ENCODE peak calls at places on chromosome 15, in seven cellular contexts. One of them, this sample, is unnamed.

GRCh38 chr15:78907577-78907976 is 34.9 kb downstream of the MORF4L1 start:
- DNase-seq in fibroblast of lung: no peak
- DNase-seq in K562: peak; percentile 37
- DNase-seq in aorta: no peak
- DNase-seq in body of pancreas: no peak
- DNase-seq in neural progenitor cell: peak; percentile 76
- DNase-seq in HCT116: no peak
- DNase-seq in this sample: peak; percentile 12

GRCh38 chr15:57251941-57252340 is 124.4 kb upstream of the CGNL1 start:
- DNase-seq in fibroblast of lung: peak; percentile 64
- DNase-seq in K562: no peak
- DNase-seq in aorta: no peak
- DNase-seq in body of pancreas: no peak
- DNase-seq in neural progenitor cell: no peak
- DNase-seq in HCT116: no peak
- DNase-seq in this sample: no peak

GRCh38 chr15:74293021-74293810 is 57.1 kb downstream of the CCDC33 start:
- DNase-seq in fibroblast of lung: no peak
- DNase-seq in K562: no peak
- DNase-seq in aorta: no peak
- DNase-seq in body of pancreas: no peak
- DNase-seq in neural progenitor cell: no peak
- DNase-seq in HCT116: no peak
- DNase-seq in this sample: no peak

GRCh38 chr15:80635953-80636352 is 59.2 kb upstream of the ABHD17C start:
- DNase-seq in fibroblast of lung: no peak
- DNase-seq in K562: no peak
- DNase-seq in aorta: no peak
- DNase-seq in body of pancreas: peak; percentile 22
- DNase-seq in neural progenitor cell: no peak
- DNase-seq in HCT116: no peak
- DNase-seq in this sample: no peak

GRCh38 chr15:82689147-82689546 is 20.5 kb downstream of the AP3B2 start:
- DNase-seq in fibroblast of lung: no peak
- DNase-seq in K562: no peak
- DNase-seq in aorta: no peak
- DNase-seq in body of pancreas: no peak
- DNase-seq in neural progenitor cell: no peak
- DNase-seq in HCT116: no peak
- DNase-seq in this sample: no peak

GRCh38 chr15:30992465-30992864 is 1.0 kb upstream of the MTMR10 start:
- DNase-seq in fibroblast of lung: no peak
- DNase-seq in K562: no peak
- DNase-seq in aorta: no peak
- DNase-seq in body of pancreas: no peak
- DNase-seq in neural progenitor cell: no peak
- DNase-seq in HCT116: no peak
- DNase-seq in this sample: no peak

GRCh38 chr15:73539726-73540125 is 93.5 kb downstream of the NPTN start:
- DNase-seq in fibroblast of lung: no peak
- DNase-seq in K562: no peak
- DNase-seq in aorta: no peak
- DNase-seq in body of pancreas: no peak
- DNase-seq in neural progenitor cell: no peak
- DNase-seq in HCT116: no peak
- DNase-seq in this sample: no peak

GRCh38 chr15:88709960-88710715 is 71.3 kb downstream of the ISG20 start:
- DNase-seq in fibroblast of lung: no peak
- DNase-seq in K562: no peak
- DNase-seq in aorta: no peak
- DNase-seq in body of pancreas: no peak
- DNase-seq in neural progenitor cell: no peak
- DNase-seq in HCT116: no peak
- DNase-seq in this sample: no peak

GRCh38 chr15:51030649-51031316 is 63.9 kb downstream of the TNFAIP8L3 start:
- DNase-seq in fibroblast of lung: peak; percentile 85
- DNase-seq in K562: no peak
- DNase-seq in aorta: peak; percentile 73
- DNase-seq in body of pancreas: peak; percentile 29
- DNase-seq in neural progenitor cell: no peak
- DNase-seq in HCT116: no peak
- DNase-seq in this sample: no peak

GRCh38 chr15:95262866-95263564 is 1031.7 kb downstream of the MCTP2 start:
- DNase-seq in fibroblast of lung: peak; percentile 91
- DNase-seq in K562: no peak
- DNase-seq in aorta: no peak
- DNase-seq in body of pancreas: no peak
- DNase-seq in neural progenitor cell: no peak
- DNase-seq in HCT116: no peak
- DNase-seq in this sample: no peak

GRCh38 chr15:99016680-99017321 is 9.2 kb upstream of the PGPEP1L start:
- DNase-seq in fibroblast of lung: peak; percentile 64
- DNase-seq in K562: no peak
- DNase-seq in aorta: no peak
- DNase-seq in body of pancreas: no peak
- DNase-seq in neural progenitor cell: no peak
- DNase-seq in HCT116: no peak
- DNase-seq in this sample: no peak

GRCh38 chr15:93035953-93036810 is 52.8 kb downstream of the RGMA start:
- DNase-seq in fibroblast of lung: peak; percentile 23
- DNase-seq in K562: peak; percentile 62
- DNase-seq in aorta: peak; percentile 68
- DNase-seq in body of pancreas: peak; percentile 60
- DNase-seq in neural progenitor cell: peak; percentile 50
- DNase-seq in HCT116: peak; percentile 37
- DNase-seq in this sample: no peak

DNA sequence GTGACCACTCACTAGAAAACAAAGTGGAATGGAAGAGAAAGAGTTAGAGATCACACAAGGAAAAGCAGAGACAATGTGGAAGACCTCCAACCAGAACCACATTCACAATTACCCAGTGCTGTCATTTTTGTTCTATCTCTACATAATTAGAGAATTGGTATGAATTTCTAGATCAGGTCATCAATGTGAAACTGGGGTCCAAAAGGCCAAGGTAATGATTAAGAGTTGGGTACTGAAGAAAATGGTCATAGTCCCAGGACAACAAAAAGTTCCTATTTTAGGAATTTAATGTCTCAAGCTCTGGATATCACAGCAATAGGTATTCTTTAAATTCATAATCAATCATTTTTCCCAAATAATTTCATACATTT is 84.7 kb upstream of the PPIB start:
- DNase-seq in fibroblast of lung: no peak
- DNase-seq in K562: no peak
- DNase-seq in aorta: no peak
- DNase-seq in body of pancreas: no peak
- DNase-seq in neural progenitor cell: no peak
- DNase-seq in HCT116: no peak
- DNase-seq in this sample: no peak
- H3K4me1 ChIP-seq in fibroblast of lung: peaks cover 14% of the 10 kb centered on the region
- H3K4me1 ChIP-seq in K562: no peaks in the 10 kb centered on the region
- H3K4me1 ChIP-seq in aorta: no peaks in the 10 kb centered on the region
- H3K4me1 ChIP-seq in body of pancreas: peaks cover 47% of the 10 kb centered on the region
- H3K4me1 ChIP-seq in neural progenitor cell: no peaks in the 10 kb centered on the region
- H3K4me1 ChIP-seq in HCT116: peaks cover 45% of the 10 kb centered on the region
- H3K4me1 ChIP-seq in this sample: peaks cover 3% of the 10 kb centered on the region

GRCh38 chr15:64099379-64099778 is 3.6 kb downstream of the SNX1 start:
- DNase-seq in fibroblast of lung: no peak
- DNase-seq in K562: no peak
- DNase-seq in aorta: no peak
- DNase-seq in body of pancreas: no peak
- DNase-seq in neural progenitor cell: no peak
- DNase-seq in HCT116: no peak
- DNase-seq in this sample: no peak

GRCh38 chr15:64095431-64095794 is 369 bp upstream of the SNX1 start:
- DNase-seq in fibroblast of lung: no peak
- DNase-seq in K562: no peak
- DNase-seq in aorta: no peak
- DNase-seq in body of pancreas: no peak
- DNase-seq in neural progenitor cell: no peak
- DNase-seq in HCT116: no peak
- DNase-seq in this sample: no peak

GRCh38 chr15:64093627-64094417 is at the start of gene CIAO2A:
- DNase-seq in fibroblast of lung: peak; percentile 98
- DNase-seq in K562: peak; percentile 99
- DNase-seq in aorta: peak; percentile 95
- DNase-seq in body of pancreas: peak; percentile 99
- DNase-seq in neural progenitor cell: peak; percentile 98
- DNase-seq in HCT116: peak; percentile 99
- DNase-seq in this sample: peak; percentile 96

GRCh38 chr15:64095795-64096485 is at the start of gene SNX1:
- DNase-seq in fibroblast of lung: peak; percentile 93
- DNase-seq in K562: peak; percentile 96
- DNase-seq in aorta: peak; percentile 97
- DNase-seq in body of pancreas: peak; percentile 96
- DNase-seq in neural progenitor cell: peak; percentile 92
- DNase-seq in HCT116: peak; percentile 82
- DNase-seq in this sample: peak; percentile 87

GRCh38 chr15:64096486-64097431 is 977 bp downstream of the SNX1 start:
- DNase-seq in fibroblast of lung: peak; percentile 55
- DNase-seq in K562: peak; percentile 52
- DNase-seq in aorta: no peak
- DNase-seq in body of pancreas: no peak
- DNase-seq in neural progenitor cell: peak; percentile 42
- DNase-seq in HCT116: no peak
- DNase-seq in this sample: no peak
- H3K4me1 ChIP-seq in fibroblast of lung: peaks cover 5% of the 10 kb centered on the region
- H3K4me1 ChIP-seq in K562: peaks cover 6% of the 10 kb centered on the region
- H3K4me1 ChIP-seq in aorta: no peaks in the 10 kb centered on the region
- H3K4me1 ChIP-seq in body of pancreas: peaks cover 76% of the 10 kb centered on the region
- H3K4me1 ChIP-seq in neural progenitor cell: peaks cover 24% of the 10 kb centered on the region
- H3K4me1 ChIP-seq in HCT116: peaks cover 25% of the 10 kb centered on the region
- H3K4me1 ChIP-seq in this sample: peaks cover 10% of the 10 kb centered on the region

DNA sequence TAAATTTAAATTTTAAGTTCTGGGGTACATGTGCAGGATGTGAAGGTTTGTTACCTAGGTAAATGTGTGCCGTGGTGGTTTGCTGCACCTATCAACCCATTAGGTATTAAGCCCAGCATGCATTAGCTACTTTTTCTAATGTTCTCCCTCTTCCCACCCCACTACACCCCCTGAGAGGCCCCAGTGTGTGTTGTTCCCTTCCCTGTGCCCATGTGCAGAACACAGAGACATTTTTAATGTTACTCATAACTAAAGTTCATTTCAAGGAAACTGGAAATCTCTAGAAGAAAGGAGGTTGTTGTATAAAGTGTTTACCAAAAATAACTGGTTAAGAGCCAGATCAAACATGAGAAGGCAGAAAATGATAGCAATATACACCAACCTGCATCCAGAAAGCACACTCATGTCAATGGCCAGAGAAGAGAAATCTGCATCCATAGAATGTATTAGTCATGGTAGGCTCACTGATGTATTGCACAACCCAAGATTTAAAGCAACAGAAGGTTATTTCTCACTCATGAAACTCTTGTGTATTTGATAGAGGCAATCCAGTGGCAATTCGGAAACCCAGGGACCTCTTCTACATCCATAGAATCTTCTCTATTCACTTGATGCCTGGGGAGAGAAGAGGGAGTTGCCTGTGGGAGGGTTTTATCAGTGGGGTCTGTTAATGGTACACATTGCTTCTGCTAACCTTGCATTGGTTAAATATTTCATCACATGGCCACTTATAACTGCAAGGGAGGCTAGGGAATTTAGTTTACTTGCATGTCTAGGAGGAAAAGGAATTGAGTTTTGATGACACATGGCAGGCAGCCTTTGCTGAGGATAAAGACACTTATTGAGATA is 321.9 kb upstream of the RASGRP1 start:
- DNase-seq in fibroblast of lung: peak; percentile 76
- DNase-seq in K562: no peak
- DNase-seq in aorta: no peak
- DNase-seq in body of pancreas: no peak
- DNase-seq in neural progenitor cell: no peak
- DNase-seq in HCT116: no peak
- DNase-seq in this sample: no peak
- H3K4me1 ChIP-seq in fibroblast of lung: peaks cover 8% of the 10 kb centered on the region
- H3K4me1 ChIP-seq in K562: no peaks in the 10 kb centered on the region
- H3K4me1 ChIP-seq in aorta: no peaks in the 10 kb centered on the region
- H3K4me1 ChIP-seq in body of pancreas: peaks cover 4% of the 10 kb centered on the region
- H3K4me1 ChIP-seq in neural progenitor cell: peaks cover 6% of the 10 kb centered on the region
- H3K4me1 ChIP-seq in HCT116: no peaks in the 10 kb centered on the region
- H3K4me1 ChIP-seq in this sample: no peaks in the 10 kb centered on the region

GRCh38 chr15:22960126-22960525 is 20.0 kb downstream of the CYFIP1 start:
- DNase-seq in fibroblast of lung: no peak
- DNase-seq in K562: no peak
- DNase-seq in aorta: peak; percentile 72
- DNase-seq in body of pancreas: no peak
- DNase-seq in neural progenitor cell: no peak
- DNase-seq in HCT116: no peak
- DNase-seq in this sample: no peak
- H3K4me1 ChIP-seq in fibroblast of lung: peaks cover 17% of the 10 kb centered on the region
- H3K4me1 ChIP-seq in K562: peaks cover 22% of the 10 kb centered on the region
- H3K4me1 ChIP-seq in aorta: peaks cover 5% of the 10 kb centered on the region
- H3K4me1 ChIP-seq in body of pancreas: peaks cover 72% of the 10 kb centered on the region
- H3K4me1 ChIP-seq in neural progenitor cell: no peaks in the 10 kb centered on the region
- H3K4me1 ChIP-seq in HCT116: no peaks in the 10 kb centered on the region
- H3K4me1 ChIP-seq in this sample: peaks cover 8% of the 10 kb centered on the region